ENCODE peak calls at places on chromosomes 6 and 20, in four cellular contexts. One of them, this sample, is unnamed.
A peak's percentile ranks its signal among the peaks of the same experiment; 100 is the strongest.

GRCh38 chr20:8183526-8183925 is 51.5 kb downstream of the PLCB1 start:
- DNase-seq in HCT116: no peak
- DNase-seq in Panc1: no peak
- DNase-seq in GM23338: no peak
- DNase-seq in this sample: no peak

GRCh38 chr6:163701761-163702160 is 287.2 kb downstream of the QKI start:
- DNase-seq in GM23338: no peak
- DNase-seq in Panc1: no peak
- DNase-seq in HCT116: no peak
- DNase-seq in this sample: no peak

GRCh38 chr6:166289181-166290061 is 18.8 kb downstream of the PRR18 start:
- DNase-seq in GM23338: no peak
- DNase-seq in Panc1: no peak
- DNase-seq in HCT116: no peak
- DNase-seq in this sample: no peak

GRCh38 chr6:70668499-70668812 is 773 bp downstream of the SMAP1 start:
- DNase-seq in GM23338: no peak
- DNase-seq in Panc1: no peak
- DNase-seq in HCT116: peak; percentile 47
- DNase-seq in this sample: no peak

GRCh38 chr20:37464173-37464572 is 56.9 kb upstream of the NNAT start:
- DNase-seq in GM23338: no peak
- DNase-seq in HCT116: no peak
- DNase-seq in Panc1: no peak
- DNase-seq in this sample: no peak

GRCh38 chr20:13212750-13213149 is 8.3 kb upstream of the ISM1 start:
- DNase-seq in GM23338: no peak
- DNase-seq in HCT116: no peak
- DNase-seq in Panc1: no peak
- DNase-seq in this sample: no peak

GRCh38 chr6:39051399-39052122 is 3.0 kb downstream of the GLP1R start:
- DNase-seq in GM23338: no peak
- DNase-seq in HCT116: no peak
- DNase-seq in Panc1: no peak
- DNase-seq in this sample: no peak

GRCh38 chr20:50519036-50519780 is 9.0 kb downstream of the PTPN1 start:
- DNase-seq in GM23338: no peak
- DNase-seq in HCT116: no peak
- DNase-seq in Panc1: no peak
- DNase-seq in this sample: no peak

GRCh38 chr20:31673943-31674463 is 36.3 kb downstream of the COX4I2 start:
- DNase-seq in GM23338: no peak
- DNase-seq in HCT116: no peak
- DNase-seq in Panc1: no peak
- DNase-seq in this sample: no peak

GRCh38 chr6:44725070-44725469 is 337.6 kb downstream of the CDC5L start:
- DNase-seq in Panc1: no peak
- DNase-seq in GM23338: no peak
- DNase-seq in HCT116: no peak
- DNase-seq in this sample: no peak

GRCh38 chr20:36703530-36703929 is 42.4 kb downstream of the NDRG3 start:
- DNase-seq in HCT116: no peak
- DNase-seq in GM23338: no peak
- DNase-seq in Panc1: no peak
- DNase-seq in this sample: no peak

DNA sequence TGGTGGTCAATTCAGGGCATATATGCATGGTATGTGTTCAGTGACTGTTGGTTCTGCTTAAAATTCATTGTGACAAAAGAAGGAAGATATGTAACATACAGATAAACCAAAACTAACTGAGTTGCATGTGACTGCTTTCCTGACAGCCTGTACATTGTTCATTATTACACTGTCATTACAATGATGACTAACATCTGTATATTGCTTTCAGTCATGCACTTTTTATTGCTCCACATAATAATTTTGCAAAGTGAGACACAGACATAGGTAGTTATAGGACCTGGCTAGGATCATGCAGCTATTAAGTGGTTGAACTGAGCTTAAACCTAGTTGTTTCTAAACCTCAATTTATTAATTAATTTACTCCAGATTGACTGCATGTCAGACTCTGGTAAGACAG is 703.2 kb downstream of the HDGFL1 start:
- DNase-seq in GM23338: no peak
- DNase-seq in Panc1: no peak
- DNase-seq in HCT116: no peak
- DNase-seq in this sample: no peak
- H3K4me3 ChIP-seq in GM23338: no peak overlapping the region
- H3K4me3 ChIP-seq in Panc1: no peak overlapping the region
- H3K4me3 ChIP-seq in HCT116: no peak overlapping the region
- H3K4me3 ChIP-seq in this sample: no peak overlapping the region

GRCh38 chr20:62372042-62372993 is 5.2 kb upstream of the LAMA5 start:
- DNase-seq in Panc1: no peak
- DNase-seq in HCT116: no peak
- DNase-seq in GM23338: no peak
- DNase-seq in this sample: no peak

GRCh38 chr20:62371588-62372041 is 4.5 kb upstream of the LAMA5 start:
- DNase-seq in Panc1: no peak
- DNase-seq in HCT116: no peak
- DNase-seq in GM23338: no peak
- DNase-seq in this sample: no peak

GRCh38 chr20:62377064-62377461 is 9.8 kb upstream of the RPS21 start:
- DNase-seq in Panc1: no peak
- DNase-seq in HCT116: no peak
- DNase-seq in GM23338: no peak
- DNase-seq in this sample: no peak

GRCh38 chr20:62376112-62377063 is 9.3 kb upstream of the LAMA5 start:
- DNase-seq in GM23338: peak; percentile 93
- DNase-seq in HCT116: no peak
- DNase-seq in Panc1: no peak
- DNase-seq in this sample: no peak

DNA sequence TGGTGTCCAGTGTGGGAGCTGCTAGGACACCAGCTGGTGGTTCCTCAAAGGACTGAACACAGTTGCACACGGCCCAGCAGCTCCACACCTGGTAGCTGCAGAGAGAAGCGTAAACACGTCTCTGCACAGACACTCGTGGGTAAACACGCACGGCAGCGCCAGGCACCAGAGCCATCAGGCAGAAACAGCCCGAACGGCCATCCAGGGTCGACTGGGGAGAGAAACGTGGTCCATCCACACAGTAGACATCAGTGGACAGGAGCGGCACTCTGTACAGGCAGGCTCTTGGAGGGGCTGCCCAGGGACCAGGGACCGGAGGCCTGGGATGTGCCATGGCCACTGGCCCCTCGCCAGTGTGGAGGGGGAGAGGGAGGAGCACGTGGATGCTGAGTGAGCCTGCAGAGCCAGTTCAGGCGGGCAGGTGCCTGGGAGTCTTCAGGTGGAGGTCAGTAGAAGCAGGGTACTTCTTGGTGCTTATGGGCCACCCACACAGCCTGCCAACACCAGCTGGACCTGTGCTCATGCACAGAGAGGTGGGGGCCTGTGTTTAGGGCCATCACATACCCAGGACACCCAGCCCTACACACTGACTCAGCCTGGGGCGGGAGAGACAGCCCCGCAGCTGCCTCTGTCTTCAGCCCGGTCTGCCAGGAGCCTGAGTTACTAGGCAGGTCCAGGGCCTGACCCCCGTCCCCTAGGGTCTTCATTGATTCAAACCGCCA is 7.5 kb upstream of the LAMA5 start:
- DNase-seq in Panc1: no peak
- DNase-seq in HCT116: no peak
- DNase-seq in GM23338: no peak
- DNase-seq in this sample: no peak
- H3K4me1 ChIP-seq in Panc1: peaks cover 76% of the 10 kb centered on the region
- H3K4me1 ChIP-seq in HCT116: peaks cover 34% of the 10 kb centered on the region
- H3K4me1 ChIP-seq in GM23338: peaks cover 24% of the 10 kb centered on the region
- H3K4me1 ChIP-seq in this sample: peaks cover 21% of the 10 kb centered on the region

GRCh38 chr20:59932616-59933295 is 681 bp downstream of the SYCP2 start:
- DNase-seq in GM23338: no peak
- DNase-seq in Panc1: no peak
- DNase-seq in HCT116: no peak
- DNase-seq in this sample: no peak

GRCh38 chr20:59935457-59936185 is 2.2 kb upstream of the SYCP2 start:
- DNase-seq in HCT116: no peak
- DNase-seq in GM23338: no peak
- DNase-seq in Panc1: no peak
- DNase-seq in this sample: no peak

GRCh38 chr20:59931511-59932312 is 1.7 kb downstream of the SYCP2 start:
- DNase-seq in HCT116: no peak
- DNase-seq in GM23338: no peak
- DNase-seq in Panc1: no peak
- DNase-seq in this sample: no peak

GRCh38 chr20:59933296-59933848 is at the start of gene SYCP2:
- DNase-seq in GM23338: peak; percentile 58
- DNase-seq in HCT116: no peak
- DNase-seq in Panc1: no peak
- DNase-seq in this sample: peak; percentile 49

DNA sequence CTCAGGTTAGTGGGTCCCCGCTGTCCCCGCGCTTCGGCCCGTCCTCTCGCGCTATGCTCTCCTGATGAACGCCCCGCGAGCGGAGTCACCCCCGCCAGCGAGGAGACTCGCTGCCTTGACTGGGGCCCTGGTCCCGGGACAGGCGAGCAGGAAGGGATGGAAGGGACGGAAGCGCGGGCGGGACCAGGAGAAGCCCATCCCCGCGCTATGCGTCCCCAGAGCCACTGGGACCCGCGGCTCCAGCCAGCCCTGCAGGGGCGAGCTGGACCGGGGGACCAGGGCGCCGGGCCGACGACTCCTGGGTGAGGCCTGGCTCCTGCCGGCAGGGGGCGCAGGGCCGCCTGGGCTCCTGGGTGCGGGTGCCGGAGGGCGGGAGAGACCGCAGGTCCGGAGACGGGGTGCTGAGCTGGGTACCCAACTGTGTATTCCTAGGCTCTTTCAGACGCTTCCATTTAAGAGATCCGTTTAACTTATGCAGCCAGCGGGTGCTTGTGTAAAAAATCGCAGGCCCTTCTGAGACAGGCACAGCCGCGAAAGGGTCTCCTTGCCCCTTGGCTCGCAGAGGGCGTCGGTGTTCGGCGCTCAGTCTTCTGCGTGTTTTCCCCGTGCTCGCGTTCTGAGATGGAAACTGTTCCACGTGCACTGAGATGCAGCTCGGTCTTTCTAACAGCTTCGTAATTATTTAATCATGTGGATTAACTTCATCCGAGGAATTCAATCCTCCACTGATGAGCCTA is 580 bp upstream of the SYCP2 start:
- DNase-seq in HCT116: peak; percentile 15
- DNase-seq in GM23338: peak; percentile 87
- DNase-seq in Panc1: peak; percentile 53
- DNase-seq in this sample: peak; percentile 79
- TF ChIP-seq POLR2AphosphoS5 in HCT116: no peak
- TF ChIP-seq POLR2AphosphoS5 in GM23338: no peak
- TF ChIP-seq POLR2AphosphoS5 in Panc1: peak; percentile 73
- TF ChIP-seq POLR2AphosphoS5 in this sample: peak; percentile 47

GRCh38 chr6:53335224-53335994 is 13.3 kb downstream of the ELOVL5 start:
- DNase-seq in GM23338: peak; percentile 60
- DNase-seq in Panc1: no peak
- DNase-seq in HCT116: no peak
- DNase-seq in this sample: no peak
- H3K4me3 ChIP-seq in GM23338: peak overlapping the region; percentile 41
- H3K4me3 ChIP-seq in Panc1: no peak overlapping the region
- H3K4me3 ChIP-seq in HCT116: no peak overlapping the region
- H3K4me3 ChIP-seq in this sample: no peak overlapping the region

DNA sequence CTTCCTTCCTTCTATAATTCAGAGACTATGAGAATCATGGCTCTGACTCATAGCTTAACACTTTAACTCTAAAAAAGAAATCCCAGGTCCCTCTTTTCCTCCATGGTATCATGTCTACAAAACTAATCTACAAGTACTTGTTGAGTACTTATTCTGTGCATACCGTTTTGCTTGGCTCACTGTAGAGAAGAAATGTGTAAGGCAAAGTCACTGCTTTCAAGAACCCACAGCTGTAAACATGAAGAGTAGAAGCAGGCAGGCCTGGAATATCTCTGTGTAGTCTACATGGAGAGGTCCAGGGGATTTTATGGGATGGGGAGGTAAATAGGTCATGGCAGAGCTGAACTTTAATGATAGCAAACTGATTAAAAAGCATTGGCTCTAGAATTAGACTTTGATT is 13.8 kb downstream of the SPINT3 start:
- DNase-seq in GM23338: no peak
- DNase-seq in Panc1: no peak
- DNase-seq in HCT116: no peak
- DNase-seq in this sample: no peak
- H3K4me1 ChIP-seq in GM23338: no peaks in the 10 kb centered on the region
- H3K4me1 ChIP-seq in Panc1: no peaks in the 10 kb centered on the region
- H3K4me1 ChIP-seq in HCT116: no peaks in the 10 kb centered on the region
- H3K4me1 ChIP-seq in this sample: no peaks in the 10 kb centered on the region

DNA sequence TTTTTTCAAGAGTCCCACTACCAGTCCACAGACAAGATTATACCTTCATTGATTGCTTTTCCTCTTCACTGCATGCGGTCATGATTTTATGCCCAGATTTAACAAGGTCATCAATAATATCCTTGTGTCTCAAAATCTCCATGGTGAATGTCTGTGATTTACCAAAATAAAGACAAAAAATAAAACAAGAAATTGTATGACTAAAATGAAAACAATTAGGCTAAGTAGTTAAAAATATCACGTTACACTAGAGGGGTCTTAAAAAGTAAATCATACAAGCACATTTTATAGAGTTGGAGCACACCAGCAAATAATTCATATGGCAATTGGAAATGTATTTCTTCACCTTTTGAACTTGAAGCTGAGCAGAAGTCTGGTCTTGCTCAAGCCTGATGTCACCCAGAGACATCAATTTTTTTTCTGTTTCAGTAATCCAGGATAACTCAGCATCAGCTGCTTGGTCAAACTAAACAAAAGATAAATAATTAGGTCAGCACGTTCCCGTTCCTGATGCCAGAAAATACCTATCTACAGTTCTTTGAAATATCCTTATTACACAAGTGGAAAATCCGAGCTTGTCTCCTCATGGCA is 125.4 kb downstream of the DST start:
- DNase-seq in HCT116: no peak
- DNase-seq in Panc1: no peak
- DNase-seq in GM23338: no peak
- DNase-seq in this sample: no peak
- TF ChIP-seq POLR2AphosphoS5 in HCT116: no peak
- TF ChIP-seq POLR2AphosphoS5 in Panc1: no peak
- TF ChIP-seq POLR2AphosphoS5 in GM23338: no peak
- TF ChIP-seq POLR2AphosphoS5 in this sample: no peak

GRCh38 chr20:16575390-16576140 is 2.3 kb upstream of the KIF16B start:
- DNase-seq in Panc1: no peak
- DNase-seq in HCT116: no peak
- DNase-seq in GM23338: peak; percentile 35
- DNase-seq in this sample: no peak
- H3K4me3 ChIP-seq in Panc1: peak overlapping the region; percentile 81
- H3K4me3 ChIP-seq in HCT116: peak overlapping the region; percentile 72
- H3K4me3 ChIP-seq in GM23338: peak overlapping the region; percentile 86
- H3K4me3 ChIP-seq in this sample: peak overlapping the region; percentile 42

This sample was measured in prostate gland.